ENCODE peak calls at places on chromosomes 5 and 9, in six cellular contexts. Y, Q, M, L, E and B are unnamed samples.

GRCh38 chr9:4417578-4418325 is 72.5 kb upstream of the SLC1A1 start:
- DNase-seq in Y (no peak), Q (no peak), M (no peak), L (no peak), E (no peak), B (no peak)

GRCh38 chr5:74020488-74020887 is 394.5 kb downstream of the ARHGEF28 start:
- DNase-seq in Y (no peak), Q (no peak), M (no peak), L (no peak), E (no peak), B (no peak)

GRCh38 chr9:35733109-35733541 is 659 bp downstream of the CREB3 start:
- DNase-seq in Y (peak; percentile 54), Q (peak; percentile 56), M (no peak), L (peak; percentile 60), E (no peak), B (no peak)

GRCh38 chr5:90421136-90421535 is 11.6 kb upstream of the CETN3 start:
- DNase-seq in Y (peak; percentile 21), Q (no peak), M (peak; percentile 29), L (peak; percentile 31), E (no peak), B (no peak)

GRCh38 chr5:114360362-114360761 is 1.5 kb upstream of the KCNN2 start:
- DNase-seq in Y (no peak), Q (no peak), M (no peak), L (no peak), E (no peak), B (no peak)

GRCh38 chr5:56822961-56823360 is 7.6 kb downstream of the MAP3K1 start:
- DNase-seq in Y (no peak), Q (no peak), M (no peak), L (no peak), E (no peak), B (no peak)

GRCh38 chr5:140251527-140251973 is 51.4 kb downstream of the PFDN1 start:
- DNase-seq in Y (no peak), Q (no peak), M (no peak), L (no peak), E (no peak), B (no peak)

GRCh38 chr5:1521671-1522600 is 1.8 kb downstream of the LPCAT1 start:
- DNase-seq in Y (peak; percentile 63), Q (no peak), M (peak; percentile 21), L (peak; percentile 21), E (peak; percentile 59), B (peak; percentile 62)

GRCh38 chr5:51567636-51568035 is 184.4 kb downstream of the ISL1 start:
- DNase-seq in Y (no peak), Q (no peak), M (no peak), L (no peak), E (no peak), B (no peak)

GRCh38 chr5:84729326-84729725 is 344.6 kb upstream of the EDIL3 start:
- DNase-seq in Y (no peak), Q (no peak), M (no peak), L (no peak), E (no peak), B (no peak)

GRCh38 chr9:84570482-84571154 is 98.9 kb upstream of the NTRK2 start:
- DNase-seq in Y (no peak), Q (no peak), M (no peak), L (no peak), E (no peak), B (no peak)

GRCh38 chr5:172939561-172939960 is 19.7 kb upstream of the RPL26L1 start:
- DNase-seq in Y (no peak), Q (no peak), M (no peak), L (no peak), E (no peak), B (no peak)

GRCh38 chr9:16255217-16255616 is 615.3 kb downstream of the BNC2 start:
- DNase-seq in Y (no peak), Q (no peak), M (no peak), L (no peak), E (no peak), B (no peak)

GRCh38 chr9:35552837-35553236 is 52.2 kb upstream of the TESK1 start:
- DNase-seq in Y (no peak), Q (no peak), M (no peak), L (no peak), E (no peak), B (no peak)

GRCh38 chr9:135017916-135018915 is 69.3 kb upstream of the OLFM1 start:
- DNase-seq in Y (no peak), Q (no peak), M (no peak), L (no peak), E (no peak), B (no peak)

GRCh38 chr9:92055624-92056023 is 59.6 kb downstream of the SPTLC1 start:
- DNase-seq in Y (no peak), Q (peak; percentile 29), M (no peak), L (no peak), E (no peak), B (no peak)

GRCh38 chr5:158746979-158747378 is 352.7 kb downstream of the EBF1 start:
- DNase-seq in Y (no peak), Q (no peak), M (no peak), L (no peak), E (no peak), B (no peak)

GRCh38 chr5:81646469-81646868 is 104.4 kb downstream of the SSBP2 start:
- DNase-seq in Y (no peak), Q (no peak), M (no peak), L (no peak), E (no peak), B (no peak)

GRCh38 chr5:116507051-116507537 is 67.5 kb downstream of the SEMA6A start:
- DNase-seq in Y (no peak), Q (no peak), M (no peak), L (no peak), E (peak; percentile 80), B (no peak)
- TF ChIP-seq EP300 in Y (no peak), Q (no peak), M (no peak), L (no peak), E (peak; percentile 39), B (no peak)

GRCh38 chr5:79699766-79700400 is 10.2 kb downstream of the CMYA5 start:
- DNase-seq in Y (no peak), Q (no peak), M (no peak), L (no peak), E (no peak), B (no peak)

GRCh38 chr5:79694652-79695051 is 5.0 kb downstream of the CMYA5 start:
- DNase-seq in Y (peak; percentile 76), Q (no peak), M (no peak), L (no peak), E (no peak), B (no peak)

GRCh38 chr5:79695501-79695900 is 5.9 kb downstream of the CMYA5 start:
- DNase-seq in Y (no peak), Q (no peak), M (no peak), L (no peak), E (no peak), B (no peak)

GRCh38 chr5:79694183-79694582 is 4.5 kb downstream of the CMYA5 start:
- DNase-seq in Y (no peak), Q (no peak), M (no peak), L (no peak), E (no peak), B (no peak)

DNA sequence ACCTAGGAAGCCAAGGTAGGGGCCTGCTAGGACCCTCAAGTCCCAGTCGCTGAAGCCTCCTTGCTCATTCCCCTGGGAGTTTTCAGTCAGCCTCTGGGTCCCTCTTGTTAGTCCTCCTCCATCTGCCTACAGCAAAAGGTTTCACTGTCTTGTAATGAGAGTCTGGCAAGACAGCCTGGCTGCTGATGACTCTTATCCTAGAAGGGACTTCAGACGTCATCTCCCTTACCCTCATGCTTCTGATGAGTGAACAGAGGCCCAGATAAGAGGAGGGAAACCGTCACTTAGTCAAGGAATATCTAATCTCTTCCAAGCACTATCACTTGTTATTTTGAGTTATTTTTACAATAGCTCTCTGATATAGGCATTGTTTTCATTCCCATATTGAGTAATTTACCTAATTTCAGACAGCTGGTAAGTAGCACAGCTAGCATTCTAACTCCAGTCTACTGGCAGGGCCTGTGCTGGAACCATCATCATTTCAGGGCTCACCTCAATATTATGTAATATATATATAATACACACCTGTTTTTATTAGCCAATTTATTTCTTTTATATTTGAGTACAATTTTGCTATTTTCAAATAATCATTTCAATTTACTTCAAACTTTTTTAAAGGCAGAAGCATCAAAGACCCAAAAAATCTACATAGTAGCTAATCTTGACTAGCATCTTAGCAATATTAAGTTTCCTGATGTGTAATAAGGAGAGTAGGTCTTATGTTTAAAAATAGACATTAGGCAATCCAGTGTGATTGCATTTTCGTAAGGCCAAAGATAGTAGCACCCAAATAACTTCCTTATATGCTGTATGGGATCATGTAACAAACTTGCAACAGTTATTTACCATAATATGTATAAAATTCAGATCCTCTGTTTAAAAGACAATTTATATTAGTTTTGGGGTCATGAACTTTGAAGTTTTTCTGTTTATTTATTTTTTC is 7.9 kb downstream of the CMYA5 start:
- DNase-seq in Y (peak; percentile 59), Q (no peak), M (no peak), L (no peak), E (no peak), B (no peak)
- H3K4me3 ChIP-seq in Y (no peak overlapping the region), Q (no peak overlapping the region), M (no peak overlapping the region), L (no peak overlapping the region), E (no peak overlapping the region), B (no peak overlapping the region)

GRCh38 chr5:180116077-180116375 is 44.5 kb upstream of the RNF130 start:
- DNase-seq in Y (no peak), Q (no peak), M (no peak), L (no peak), E (peak; percentile 54), B (peak; percentile 33)

GRCh38 chr5:180118391-180118791 is 46.8 kb upstream of the RNF130 start:
- DNase-seq in Y (no peak), Q (no peak), M (no peak), L (no peak), E (no peak), B (no peak)

GRCh38 chr5:180116441-180117377 is 45.1 kb upstream of the RNF130 start:
- DNase-seq in Y (no peak), Q (no peak), M (peak; percentile 32), L (peak; percentile 24), E (peak; percentile 59), B (peak; percentile 56)

GRCh38 chr5:180115326-180116076 is 43.9 kb upstream of the RNF130 start:
- DNase-seq in Y (no peak), Q (no peak), M (no peak), L (no peak), E (peak; percentile 40), B (peak; percentile 69)

DNA sequence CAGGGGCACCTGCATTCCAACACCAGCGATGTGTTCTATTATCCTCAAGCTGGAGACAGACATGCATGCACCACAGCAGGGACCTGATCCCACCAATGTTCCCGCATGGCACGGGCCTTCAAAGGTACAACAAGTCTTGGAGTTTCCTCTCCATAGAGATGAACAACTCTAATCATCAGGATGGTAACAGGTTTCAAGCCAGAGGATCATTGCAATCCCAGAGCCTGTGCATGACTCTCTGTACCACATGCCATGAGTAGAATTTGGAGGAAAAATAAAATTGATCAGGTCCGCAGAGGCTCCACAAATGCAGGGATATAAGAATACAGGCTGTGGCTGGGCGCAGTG is 45.8 kb upstream of the RNF130 start:
- DNase-seq in Y (no peak), Q (no peak), M (no peak), L (no peak), E (no peak), B (peak; percentile 48)
- TF ChIP-seq CTCF in Y (no peak), Q (no peak), M (no peak), L (no peak), E (no peak), B (no peak)

GRCh38 chr5:108521011-108521700 is 139.3 kb upstream of the FBXL17 start:
- DNase-seq in Y (no peak), Q (no peak), M (no peak), L (no peak), E (no peak), B (no peak)
- TF ChIP-seq EP300 in Y (no peak), Q (no peak), M (no peak), L (no peak), E (no peak), B (no peak)